ENCODE peak calls at places on chromosomes 6 and 20, in nine cellular contexts. T is GM12864, H is DND-41, Z is colonic mucosa, E is uterus, F is HFF-Myc, B is IMR-90, V is cardiac muscle cell, R is brain microvascular endothelial cell. Y is an unnamed sample.

GRCh38 chr6:170179925-170180324 is 111.0 kb downstream of the DLL1 start:
- DNase-seq in Z (no peak), E (no peak), H (no peak), V (no peak), B (no peak), F (no peak), T (no peak), R (no peak), Y (no peak)

GRCh38 chr6:169420912-169421543 is 167.4 kb upstream of the THBS2 start:
- DNase-seq in B (peak), E (no peak), R (peak), T (no peak), H (no peak), Z (no peak), F (no peak), V (peak), Y (peak)

GRCh38 chr6:167910652-167911051 is 83.9 kb downstream of the AFDN start:
- DNase-seq in R (no peak), E (no peak), T (no peak), B (no peak), H (no peak), F (no peak), V (peak), Z (no peak), Y (no peak)

GRCh38 chr20:59025511-59025910 is 6.3 kb downstream of the TUBB1 start:
- DNase-seq in V (no peak), F (no peak), B (no peak), Z (no peak), H (no peak), E (no peak), T (no peak), R (no peak), Y (no peak)

GRCh38 chr6:27545271-27546046 is 72.6 kb upstream of the ZNF184 start:
- DNase-seq in H (no peak), V (peak), F (peak), B (peak), E (no peak), T (peak), R (peak), Z (peak), Y (peak)

GRCh38 chr6:7777062-7777461 is 51.2 kb downstream of the BMP6 start:
- DNase-seq in F (no peak), B (no peak), Z (no peak), R (no peak), V (no peak), E (no peak), T (no peak), H (peak), Y (peak)

GRCh38 chr6:83067448-83068413 is at the start of gene DOP1A:
- DNase-seq in E (peak), V (peak), R (peak), T (peak), B (peak), H (peak), Z (peak), F (peak), Y (peak)

GRCh38 chr6:169677096-169677495 is 24.7 kb downstream of the WDR27 start:
- DNase-seq in F (no peak), T (no peak), H (no peak), E (no peak), B (peak), Z (no peak), V (no peak), R (no peak), Y (no peak)

GRCh38 chr6:163984446-163984936 is 570.0 kb downstream of the QKI start:
- DNase-seq in Z (no peak), V (no peak), B (no peak), E (no peak), R (peak), H (no peak), T (no peak), F (no peak), Y (peak)

GRCh38 chr6:52571099-52571755 is 5.6 kb downstream of the TRAM2 start:
- DNase-seq in B (no peak), F (no peak), E (no peak), R (no peak), T (no peak), Z (no peak), H (peak), V (no peak), Y (no peak)

GRCh38 chr20:32920530-32921298 is 62.0 kb downstream of the EFCAB8 start:
- DNase-seq in Z (no peak), E (no peak), F (no peak), H (no peak), T (no peak), R (no peak), V (no peak), B (no peak), Y (no peak)

GRCh38 chr6:138107078-138107751 is at the start of gene PERP:
- DNase-seq in E (peak), Z (peak), H (no peak), B (peak), V (peak), F (no peak), T (no peak), R (peak), Y (peak)

GRCh38 chr6:156827382-156827781 is 50.2 kb downstream of the ARID1B start:
- DNase-seq in B (no peak), V (no peak), H (no peak), T (no peak), E (no peak), Z (no peak), R (no peak), F (peak), Y (no peak)

GRCh38 chr6:122268394-122268793 is 131.1 kb upstream of the HSF2 start:
- DNase-seq in H (no peak), Z (no peak), R (no peak), V (no peak), B (no peak), T (no peak), E (no peak), F (no peak), Y (no peak)

GRCh38 chr6:6661684-6662083 is 73.2 kb downstream of the LY86 start:
- DNase-seq in V (peak), E (no peak), Z (peak), T (no peak), H (no peak), R (peak), B (peak), F (no peak), Y (no peak)

GRCh38 chr6:137661601-137662000 is 167.4 kb upstream of the OLIG3 start:
- DNase-seq in Z (peak), R (no peak), H (peak), B (peak), F (no peak), V (no peak), E (no peak), T (no peak), Y (peak)

GRCh38 chr20:57939499-57939898 is 229.7 kb upstream of the PMEPA1 start:
- DNase-seq in R (no peak), H (no peak), F (no peak), E (no peak), T (no peak), Z (no peak), V (no peak), B (no peak), Y (no peak)

GRCh38 chr6:63941747-63942470 is 306.3 kb downstream of the PHF3 start:
- DNase-seq in V (no peak), E (no peak), F (no peak), B (no peak), R (no peak), H (no peak), Z (no peak), T (no peak), Y (no peak)

GRCh38 chr6:30614044-30614842 is 2.8 kb downstream of the PPP1R10 start:
- DNase-seq in R (no peak), T (no peak), H (no peak), Z (no peak), B (no peak), V (no peak), E (no peak), F (no peak), Y (peak)

GRCh38 chr6:140956567-140957306 is 1176.0 kb upstream of the GJE1 start:
- DNase-seq in Z (no peak), F (peak), H (no peak), B (peak), E (no peak), T (no peak), V (no peak), R (no peak), Y (no peak)

GRCh38 chr6:4603856-4604369 is 172.3 kb upstream of the CDYL start:
- DNase-seq in E (no peak), R (no peak), Z (no peak), H (no peak), B (no peak), T (no peak), V (no peak), F (no peak), Y (no peak)

GRCh38 chr20:20241966-20242365 is 125.9 kb upstream of the INSM1 start:
- DNase-seq in H (no peak), V (no peak), Z (no peak), F (no peak), T (no peak), B (no peak), R (no peak), E (no peak), Y (no peak)

GRCh38 chr6:99119109-99120031 is 171.6 kb upstream of the FBXL4 start:
- DNase-seq in Z (peak), F (peak), V (peak), R (peak), T (peak), E (no peak), H (peak), B (peak), Y (peak)
- TF ChIP-seq CTCF in Z (peak), F (peak), V (peak), R (peak), T (peak), E (peak), H (peak), B (peak), Y (peak)

GRCh38 chr6:87196275-87196842 is 41.0 kb downstream of the ZNF292 start:
- DNase-seq in F (no peak), V (no peak), B (no peak), Z (no peak), E (no peak), R (peak), T (no peak), H (no peak), Y (peak)
- H3K4me3 ChIP-seq in F (no peak), V (no peak), B (no peak), Z (no peak), E (no peak), R (no peak), T (no peak), H (no peak), Y (no peak)

GRCh38 chr20:8509809-8510208 is 377.7 kb downstream of the PLCB1 start:
- DNase-seq in R (no peak), T (no peak), E (no peak), H (no peak), V (no peak), F (no peak), Z (no peak), B (no peak), Y (no peak)

GRCh38 chr20:8512003-8512402 is 379.9 kb downstream of the PLCB1 start:
- DNase-seq in T (no peak), V (no peak), E (no peak), B (no peak), Z (no peak), R (no peak), H (no peak), F (no peak), Y (no peak)

GRCh38 chr20:8507231-8507630 is 375.2 kb downstream of the PLCB1 start:
- DNase-seq in R (no peak), Z (no peak), H (no peak), V (no peak), E (no peak), F (no peak), B (no peak), T (no peak), Y (no peak)

GRCh38 chr20:8505817-8506216 is 373.8 kb downstream of the PLCB1 start:
- DNase-seq in Z (no peak), R (no peak), E (no peak), B (peak), T (no peak), F (no peak), H (no peak), V (no peak), Y (no peak)

DNA sequence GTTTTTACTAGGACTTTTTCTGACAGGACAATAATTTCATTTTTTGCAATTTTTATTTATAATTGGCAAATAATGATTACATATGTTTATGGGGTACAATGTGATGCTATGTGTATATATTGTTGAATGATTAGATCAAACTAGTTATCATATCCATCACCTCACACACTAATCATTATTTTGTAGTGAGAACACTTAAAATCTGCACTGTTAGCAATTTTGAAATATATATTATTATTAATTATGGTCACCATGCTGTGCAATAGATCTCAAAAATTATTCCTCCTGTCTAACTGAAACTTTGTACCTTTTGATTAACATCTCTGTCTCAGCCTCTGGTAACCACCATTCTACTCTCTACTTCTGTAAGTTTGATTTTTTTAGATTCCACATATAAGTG is 378.7 kb downstream of the PLCB1 start:
- DNase-seq in F (no peak), T (no peak), V (no peak), R (no peak), E (no peak), B (no peak), H (no peak), Z (no peak), Y (no peak)
- TF ChIP-seq CTCF in F (no peak), T (no peak), V (no peak), R (no peak), E (no peak), B (no peak), H (no peak), Z (no peak), Y (no peak)

DNA sequence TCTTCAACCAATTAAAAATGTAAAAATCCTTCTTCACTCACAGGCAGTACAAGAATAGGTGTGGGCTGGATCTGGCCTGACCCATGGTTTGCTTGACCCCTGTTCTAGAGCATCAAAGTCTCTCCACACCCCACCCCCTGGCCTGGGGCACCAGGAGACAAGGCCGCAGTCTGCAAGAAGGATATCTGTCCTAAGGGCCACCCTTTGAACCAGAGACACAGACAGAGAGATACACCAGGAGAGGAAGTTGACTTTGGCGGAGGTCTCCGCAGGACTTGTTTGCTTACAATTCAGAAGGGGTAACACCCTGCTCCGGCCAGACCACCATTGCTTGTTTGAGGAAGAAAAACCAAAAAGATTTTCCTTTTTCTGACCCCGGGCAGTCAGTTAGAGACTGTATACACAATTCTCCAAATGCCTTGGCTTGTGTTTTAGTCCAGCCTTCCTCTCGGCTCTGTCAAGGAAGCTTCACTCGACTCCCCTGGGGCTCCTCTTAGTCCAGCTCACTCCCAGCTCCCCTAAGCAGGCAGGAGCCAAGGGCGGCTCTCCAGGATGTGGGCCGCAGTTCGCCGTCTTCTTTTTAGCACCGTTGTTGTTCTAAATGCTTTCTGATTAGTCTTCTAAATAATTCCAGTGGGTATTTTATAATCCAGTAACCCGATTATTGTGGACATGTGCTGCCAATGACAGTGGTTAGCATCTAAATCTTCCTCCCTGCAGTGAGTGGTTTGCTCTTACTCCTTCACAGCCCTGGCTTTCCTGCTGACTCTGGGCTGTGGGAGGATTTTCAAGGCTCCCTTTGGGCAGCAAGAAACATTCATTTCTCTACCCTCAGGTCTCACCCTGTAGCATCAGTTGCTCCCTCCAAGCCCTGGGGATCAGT is 58.6 kb upstream of the MRPS10 start:
- DNase-seq in R (peak), F (no peak), Z (no peak), T (no peak), V (no peak), B (no peak), E (peak), H (no peak), Y (no peak)
- H3K4me3 ChIP-seq in R (no peak), F (no peak), Z (no peak), T (no peak), V (no peak), B (no peak), E (no peak), H (no peak), Y (no peak)

GRCh38 chr6:17600527-17601388 is 656 bp downstream of the FAM8A1 start:
- DNase-seq in F (no peak), B (peak), T (no peak), E (peak), Z (peak), H (peak), V (peak), R (peak), Y (peak)

GRCh38 chr6:17602888-17603287 is 2.8 kb downstream of the FAM8A1 start:
- DNase-seq in B (no peak), F (no peak), R (no peak), E (no peak), T (no peak), H (no peak), V (no peak), Z (no peak), Y (no peak)

GRCh38 chr6:17596085-17596484 is 4.0 kb upstream of the FAM8A1 start:
- DNase-seq in V (no peak), T (no peak), B (no peak), E (no peak), F (no peak), H (no peak), R (no peak), Z (no peak), Y (no peak)

GRCh38 chr6:17601389-17601703 is 1.2 kb downstream of the FAM8A1 start:
- DNase-seq in B (peak), Z (no peak), F (no peak), E (no peak), H (no peak), T (no peak), R (no peak), V (no peak), Y (no peak)

DNA sequence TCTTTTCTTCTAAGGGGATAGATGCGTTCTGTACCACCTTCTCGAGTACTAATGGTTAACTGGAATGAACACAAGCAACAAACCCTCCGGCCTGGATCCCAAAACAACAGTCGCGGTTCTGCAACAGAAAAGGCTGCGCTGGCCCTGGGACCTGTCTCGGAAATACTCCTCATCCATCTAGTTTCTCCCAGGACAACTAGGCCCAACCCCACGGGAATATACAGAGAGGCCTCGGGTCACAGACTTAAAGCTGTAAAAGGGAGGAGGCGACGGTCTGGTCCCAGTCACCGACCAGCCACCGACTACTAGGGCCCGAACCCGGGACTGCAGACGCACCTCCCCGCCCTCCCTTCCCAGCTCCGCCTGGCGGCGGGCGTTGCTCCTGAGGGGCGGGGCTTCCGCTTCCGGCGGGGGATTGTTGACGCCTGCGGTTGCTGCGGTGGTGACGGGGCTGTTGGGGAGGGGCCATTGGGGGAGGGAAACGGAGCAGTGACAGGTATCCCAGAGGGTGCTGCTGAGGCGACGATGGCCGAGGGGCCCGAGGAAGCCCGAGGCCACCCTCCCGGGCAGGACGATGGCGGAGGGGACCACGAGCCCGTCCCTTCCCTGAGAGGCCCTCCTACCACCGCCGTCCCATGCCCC is at the start of gene FAM8A1:
- DNase-seq in V (peak), E (peak), F (peak), T (peak), H (peak), Z (peak), R (peak), B (peak), Y (peak)
- TF ChIP-seq CTCF in V (peak), E (peak), F (peak), T (peak), H (peak), Z (peak), R (peak), B (peak), Y (peak)

GRCh38 chr6:158909938-158910337 is 90.1 kb downstream of the RSPH3 start:
- DNase-seq in F (no peak), T (peak), B (no peak), H (no peak), E (no peak), V (peak), R (no peak), Z (no peak), Y (peak)
- H3K4me3 ChIP-seq in F (no peak), T (no peak), B (no peak), H (no peak), E (no peak), V (no peak), R (no peak), Z (no peak), Y (peak)

DNA sequence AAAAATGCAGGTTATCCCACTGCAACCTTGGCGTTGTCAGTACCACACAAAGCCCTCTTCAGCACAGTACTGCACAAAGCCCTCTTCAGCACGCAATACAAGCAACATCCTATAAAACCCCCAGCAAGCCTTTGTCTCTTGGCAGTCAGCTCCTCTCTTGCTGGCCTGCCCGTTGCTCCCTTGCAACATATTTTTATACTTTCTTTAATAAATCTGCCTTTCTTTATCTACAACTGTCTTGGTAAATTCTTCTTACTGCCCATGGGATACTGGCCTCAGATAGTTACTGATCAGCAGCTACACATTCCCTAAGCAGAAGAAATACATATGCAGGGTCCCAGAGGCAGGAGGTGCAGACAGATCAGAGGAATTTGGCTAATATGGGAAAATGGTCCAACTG is 70.5 kb upstream of the MAP3K4 start:
- DNase-seq in H (no peak), V (no peak), Z (no peak), R (no peak), E (no peak), F (no peak), B (no peak), T (no peak), Y (no peak)
- TF ChIP-seq CTCF in H (no peak), V (no peak), Z (no peak), R (no peak), E (no peak), F (no peak), B (no peak), T (no peak), Y (no peak)

Y was measured in GM12865.